ENCODE peak calls at places on chromosomes 16 and 17, in ten cellular contexts. One of them, this sample, is unnamed.

GRCh38 chr16:89920723-89921122 is 2.1 kb downstream of the MC1R start:
- DNase-seq in glutamatergic neuron: no peak
- DNase-seq in astrocyte of the spinal cord: peak
- DNase-seq in AG09309: no peak
- DNase-seq in stomach: no peak
- DNase-seq in bronchial epithelial cell: peak
- DNase-seq in neural progenitor cell: no peak
- DNase-seq in fibroblast of lung: no peak
- DNase-seq in PC-3: no peak
- DNase-seq in lower leg skin: no peak
- DNase-seq in this sample: no peak

GRCh38 chr17:266219-266618 is 84.8 kb upstream of the DOC2B start:
- DNase-seq in glutamatergic neuron: no peak
- DNase-seq in fibroblast of lung: no peak
- DNase-seq in stomach: peak
- DNase-seq in bronchial epithelial cell: no peak
- DNase-seq in astrocyte of the spinal cord: no peak
- DNase-seq in lower leg skin: no peak
- DNase-seq in PC-3: no peak
- DNase-seq in neural progenitor cell: no peak
- DNase-seq in AG09309: no peak
- DNase-seq in this sample: no peak

GRCh38 chr17:37360632-37361031 is 15.2 kb upstream of the C17orf78 start:
- DNase-seq in neural progenitor cell: no peak
- DNase-seq in fibroblast of lung: peak
- DNase-seq in astrocyte of the spinal cord: no peak
- DNase-seq in lower leg skin: no peak
- DNase-seq in stomach: no peak
- DNase-seq in AG09309: no peak
- DNase-seq in bronchial epithelial cell: peak
- DNase-seq in glutamatergic neuron: no peak
- DNase-seq in PC-3: peak
- DNase-seq in this sample: no peak

GRCh38 chr16:75653926-75654325 is 6.4 kb downstream of the TERF2IP start:
- DNase-seq in stomach: no peak
- DNase-seq in AG09309: peak
- DNase-seq in glutamatergic neuron: no peak
- DNase-seq in bronchial epithelial cell: no peak
- DNase-seq in fibroblast of lung: no peak
- DNase-seq in neural progenitor cell: no peak
- DNase-seq in astrocyte of the spinal cord: peak
- DNase-seq in PC-3: no peak
- DNase-seq in lower leg skin: no peak
- DNase-seq in this sample: no peak

GRCh38 chr17:10558049-10558448 is 8.6 kb upstream of the MYH2 start:
- DNase-seq in glutamatergic neuron: no peak
- DNase-seq in bronchial epithelial cell: no peak
- DNase-seq in fibroblast of lung: no peak
- DNase-seq in PC-3: no peak
- DNase-seq in astrocyte of the spinal cord: no peak
- DNase-seq in neural progenitor cell: no peak
- DNase-seq in stomach: no peak
- DNase-seq in lower leg skin: no peak
- DNase-seq in AG09309: no peak
- DNase-seq in this sample: no peak

GRCh38 chr17:51653902-51654301 is 393.6 kb downstream of the UTP18 start:
- DNase-seq in neural progenitor cell: peak
- DNase-seq in fibroblast of lung: no peak
- DNase-seq in AG09309: no peak
- DNase-seq in stomach: no peak
- DNase-seq in astrocyte of the spinal cord: no peak
- DNase-seq in lower leg skin: no peak
- DNase-seq in glutamatergic neuron: peak
- DNase-seq in bronchial epithelial cell: no peak
- DNase-seq in PC-3: peak
- DNase-seq in this sample: no peak

GRCh38 chr17:51803161-51803560 is 355.4 kb downstream of the CA10 start:
- DNase-seq in bronchial epithelial cell: no peak
- DNase-seq in fibroblast of lung: no peak
- DNase-seq in stomach: no peak
- DNase-seq in AG09309: no peak
- DNase-seq in lower leg skin: no peak
- DNase-seq in glutamatergic neuron: no peak
- DNase-seq in astrocyte of the spinal cord: no peak
- DNase-seq in PC-3: no peak
- DNase-seq in neural progenitor cell: peak
- DNase-seq in this sample: no peak

GRCh38 chr17:38730526-38731379 is 612 bp downstream of the CISD3 start:
- DNase-seq in neural progenitor cell: peak
- DNase-seq in glutamatergic neuron: peak
- DNase-seq in astrocyte of the spinal cord: peak
- DNase-seq in bronchial epithelial cell: peak
- DNase-seq in PC-3: peak
- DNase-seq in lower leg skin: no peak
- DNase-seq in fibroblast of lung: peak
- DNase-seq in stomach: peak
- DNase-seq in AG09309: no peak
- DNase-seq in this sample: no peak

GRCh38 chr17:42107124-42107523 is 5.4 kb downstream of the DHX58 start:
- DNase-seq in PC-3: no peak
- DNase-seq in fibroblast of lung: no peak
- DNase-seq in neural progenitor cell: no peak
- DNase-seq in stomach: no peak
- DNase-seq in bronchial epithelial cell: no peak
- DNase-seq in lower leg skin: no peak
- DNase-seq in astrocyte of the spinal cord: no peak
- DNase-seq in AG09309: no peak
- DNase-seq in glutamatergic neuron: no peak
- DNase-seq in this sample: no peak

GRCh38 chr17:42106009-42106408 is 6.5 kb downstream of the DHX58 start:
- DNase-seq in PC-3: no peak
- DNase-seq in AG09309: no peak
- DNase-seq in bronchial epithelial cell: no peak
- DNase-seq in stomach: no peak
- DNase-seq in neural progenitor cell: no peak
- DNase-seq in lower leg skin: no peak
- DNase-seq in astrocyte of the spinal cord: no peak
- DNase-seq in glutamatergic neuron: no peak
- DNase-seq in fibroblast of lung: no peak
- DNase-seq in this sample: no peak

GRCh38 chr17:42103221-42103954 is 5.1 kb upstream of the ZNF385C start:
- DNase-seq in stomach: no peak
- DNase-seq in glutamatergic neuron: no peak
- DNase-seq in PC-3: no peak
- DNase-seq in AG09309: no peak
- DNase-seq in fibroblast of lung: no peak
- DNase-seq in lower leg skin: no peak
- DNase-seq in neural progenitor cell: no peak
- DNase-seq in astrocyte of the spinal cord: no peak
- DNase-seq in bronchial epithelial cell: no peak
- DNase-seq in this sample: no peak

GRCh38 chr17:42101513-42102292 is 3.4 kb upstream of the ZNF385C start:
- DNase-seq in bronchial epithelial cell: peak
- DNase-seq in PC-3: peak
- DNase-seq in stomach: peak
- DNase-seq in AG09309: no peak
- DNase-seq in astrocyte of the spinal cord: peak
- DNase-seq in glutamatergic neuron: peak
- DNase-seq in neural progenitor cell: peak
- DNase-seq in fibroblast of lung: peak
- DNase-seq in lower leg skin: no peak
- DNase-seq in this sample: peak

GRCh38 chr17:42104264-42104663 is 6.0 kb upstream of the ZNF385C start:
- DNase-seq in stomach: no peak
- DNase-seq in PC-3: no peak
- DNase-seq in glutamatergic neuron: no peak
- DNase-seq in fibroblast of lung: no peak
- DNase-seq in neural progenitor cell: no peak
- DNase-seq in lower leg skin: no peak
- DNase-seq in bronchial epithelial cell: no peak
- DNase-seq in AG09309: no peak
- DNase-seq in astrocyte of the spinal cord: no peak
- DNase-seq in this sample: no peak
- TF ChIP-seq CTCF in stomach: no peak
- TF ChIP-seq CTCF in PC-3: no peak
- TF ChIP-seq CTCF in glutamatergic neuron: no peak
- TF ChIP-seq CTCF in fibroblast of lung: no peak
- TF ChIP-seq CTCF in neural progenitor cell: no peak
- TF ChIP-seq CTCF in lower leg skin: no peak
- TF ChIP-seq CTCF in bronchial epithelial cell: no peak
- TF ChIP-seq CTCF in AG09309: no peak
- TF ChIP-seq CTCF in astrocyte of the spinal cord: no peak
- TF ChIP-seq CTCF in this sample: no peak

GRCh38 chr16:14284930-14285541 is 213.9 kb downstream of the MRTFB start:
- DNase-seq in glutamatergic neuron: peak
- DNase-seq in PC-3: peak
- DNase-seq in bronchial epithelial cell: peak
- DNase-seq in fibroblast of lung: peak
- DNase-seq in astrocyte of the spinal cord: peak
- DNase-seq in stomach: peak
- DNase-seq in lower leg skin: no peak
- DNase-seq in neural progenitor cell: peak
- DNase-seq in AG09309: peak
- DNase-seq in this sample: peak

GRCh38 chr16:14285542-14286380 is 214.6 kb downstream of the MRTFB start:
- DNase-seq in glutamatergic neuron: peak
- DNase-seq in stomach: peak
- DNase-seq in neural progenitor cell: peak
- DNase-seq in bronchial epithelial cell: peak
- DNase-seq in astrocyte of the spinal cord: peak
- DNase-seq in lower leg skin: peak
- DNase-seq in fibroblast of lung: peak
- DNase-seq in AG09309: peak
- DNase-seq in PC-3: peak
- DNase-seq in this sample: peak

GRCh38 chr16:14291941-14292825 is 221.1 kb downstream of the MRTFB start:
- DNase-seq in astrocyte of the spinal cord: no peak
- DNase-seq in PC-3: no peak
- DNase-seq in fibroblast of lung: no peak
- DNase-seq in neural progenitor cell: no peak
- DNase-seq in glutamatergic neuron: no peak
- DNase-seq in AG09309: no peak
- DNase-seq in bronchial epithelial cell: no peak
- DNase-seq in stomach: peak
- DNase-seq in lower leg skin: no peak
- DNase-seq in this sample: peak

GRCh38 chr16:14286381-14287230 is 215.5 kb downstream of the MRTFB start:
- DNase-seq in AG09309: peak
- DNase-seq in glutamatergic neuron: no peak
- DNase-seq in fibroblast of lung: peak
- DNase-seq in lower leg skin: no peak
- DNase-seq in astrocyte of the spinal cord: peak
- DNase-seq in bronchial epithelial cell: no peak
- DNase-seq in PC-3: no peak
- DNase-seq in stomach: no peak
- DNase-seq in neural progenitor cell: peak
- DNase-seq in this sample: peak

DNA sequence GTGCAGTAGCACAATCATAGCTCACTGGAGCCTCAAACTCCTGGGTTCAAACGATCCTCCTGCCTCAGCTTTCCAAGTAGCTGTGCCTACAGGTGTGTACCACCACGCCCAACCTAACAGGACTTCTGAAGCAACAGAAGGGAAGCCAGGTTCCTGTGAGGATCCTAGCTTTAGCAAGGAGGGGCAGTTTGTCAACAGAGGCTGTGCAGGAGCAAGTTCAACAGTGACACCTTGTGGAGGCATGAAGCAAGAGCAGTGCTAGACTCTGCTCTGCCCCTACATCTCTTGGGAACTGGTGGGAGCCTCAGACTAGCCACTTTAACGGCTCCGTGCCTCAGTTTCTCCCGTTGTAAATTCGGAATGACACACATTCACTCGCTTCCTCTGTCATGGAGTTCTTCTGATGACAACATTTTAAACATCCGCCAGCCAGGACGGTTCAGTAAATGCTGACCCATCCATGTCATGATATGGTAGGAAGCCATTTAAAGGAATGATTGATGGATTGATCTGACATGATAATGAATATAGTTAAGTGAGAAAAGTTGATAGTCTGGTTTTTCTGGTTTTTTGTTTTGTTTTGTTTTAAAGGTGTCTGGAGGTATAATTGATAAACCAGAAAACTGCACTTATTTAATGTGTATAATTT is 218.7 kb downstream of the MRTFB start:
- DNase-seq in glutamatergic neuron: peak
- DNase-seq in fibroblast of lung: peak
- DNase-seq in AG09309: no peak
- DNase-seq in stomach: peak
- DNase-seq in astrocyte of the spinal cord: no peak
- DNase-seq in PC-3: peak
- DNase-seq in bronchial epithelial cell: peak
- DNase-seq in lower leg skin: no peak
- DNase-seq in neural progenitor cell: peak
- DNase-seq in this sample: no peak
- TF ChIP-seq CTCF in glutamatergic neuron: peak
- TF ChIP-seq CTCF in fibroblast of lung: peak
- TF ChIP-seq CTCF in AG09309: peak
- TF ChIP-seq CTCF in stomach: peak
- TF ChIP-seq CTCF in astrocyte of the spinal cord: peak
- TF ChIP-seq CTCF in PC-3: peak
- TF ChIP-seq CTCF in bronchial epithelial cell: peak
- TF ChIP-seq CTCF in lower leg skin: no peak
- TF ChIP-seq CTCF in neural progenitor cell: peak
- TF ChIP-seq CTCF in this sample: peak

GRCh38 chr17:47847341-47848197 is 3.4 kb downstream of the SP6 start:
- DNase-seq in stomach: no peak
- DNase-seq in fibroblast of lung: no peak
- DNase-seq in AG09309: no peak
- DNase-seq in glutamatergic neuron: peak
- DNase-seq in neural progenitor cell: peak
- DNase-seq in PC-3: no peak
- DNase-seq in lower leg skin: no peak
- DNase-seq in bronchial epithelial cell: no peak
- DNase-seq in astrocyte of the spinal cord: no peak
- DNase-seq in this sample: no peak
- TF ChIP-seq CTCF in stomach: no peak
- TF ChIP-seq CTCF in fibroblast of lung: peak
- TF ChIP-seq CTCF in AG09309: no peak
- TF ChIP-seq CTCF in glutamatergic neuron: peak
- TF ChIP-seq CTCF in neural progenitor cell: peak
- TF ChIP-seq CTCF in PC-3: peak
- TF ChIP-seq CTCF in lower leg skin: no peak
- TF ChIP-seq CTCF in bronchial epithelial cell: peak
- TF ChIP-seq CTCF in astrocyte of the spinal cord: peak
- TF ChIP-seq CTCF in this sample: peak

DNA sequence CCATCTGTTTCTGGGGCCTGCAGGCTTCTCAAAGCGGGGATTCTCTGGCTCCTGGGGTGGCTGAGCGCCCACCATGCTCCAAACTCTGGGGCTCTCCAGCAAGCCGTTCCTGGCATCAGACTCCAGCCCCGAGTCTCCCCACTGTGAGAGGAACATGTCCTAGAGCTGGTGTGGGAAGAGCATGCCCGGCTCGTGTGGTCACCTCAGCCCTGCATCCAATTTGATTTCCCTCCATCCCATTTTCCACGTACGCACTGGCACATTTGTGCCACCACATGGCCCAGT is 23.2 kb upstream of the KCNJ12 start:
- DNase-seq in PC-3: no peak
- DNase-seq in astrocyte of the spinal cord: no peak
- DNase-seq in neural progenitor cell: no peak
- DNase-seq in stomach: no peak
- DNase-seq in lower leg skin: no peak
- DNase-seq in glutamatergic neuron: no peak
- DNase-seq in bronchial epithelial cell: no peak
- DNase-seq in fibroblast of lung: no peak
- DNase-seq in AG09309: no peak
- DNase-seq in this sample: no peak
- TF ChIP-seq CTCF in PC-3: no peak
- TF ChIP-seq CTCF in astrocyte of the spinal cord: no peak
- TF ChIP-seq CTCF in neural progenitor cell: no peak
- TF ChIP-seq CTCF in stomach: no peak
- TF ChIP-seq CTCF in lower leg skin: no peak
- TF ChIP-seq CTCF in glutamatergic neuron: no peak
- TF ChIP-seq CTCF in bronchial epithelial cell: no peak
- TF ChIP-seq CTCF in fibroblast of lung: no peak
- TF ChIP-seq CTCF in AG09309: no peak
- TF ChIP-seq CTCF in this sample: no peak